ENCODE peak calls at places on chromosome X, in four cellular contexts. One of them, this sample, is unnamed.

GRCh38 chrX:48972214-48973164 is 845 bp upstream of the KCND1 start:
- DNase-seq in lower lobe of right lung: no peak
- DNase-seq in HCT116: peak; percentile 10
- DNase-seq in H1: no peak
- DNase-seq in this sample: no peak

GRCh38 chrX:10054396-10054795 is 87.2 kb downstream of the CLDN34 start:
- DNase-seq in HCT116: no peak
- DNase-seq in H1: no peak
- DNase-seq in lower lobe of right lung: peak; percentile 66
- DNase-seq in this sample: no peak

GRCh38 chrX:70455366-70456202 is 10.9 kb downstream of the DLG3 start:
- DNase-seq in HCT116: no peak
- DNase-seq in lower lobe of right lung: no peak
- DNase-seq in H1: no peak
- DNase-seq in this sample: no peak

GRCh38 chrX:18674417-18674787 is 2.5 kb upstream of the RS1 start:
- DNase-seq in lower lobe of right lung: peak; percentile 57
- DNase-seq in H1: no peak
- DNase-seq in HCT116: no peak
- DNase-seq in this sample: no peak

GRCh38 chrX:71533850-71534515 is 1.1 kb downstream of the OGT start:
- DNase-seq in HCT116: no peak
- DNase-seq in H1: no peak
- DNase-seq in lower lobe of right lung: peak; percentile 45
- DNase-seq in this sample: no peak

GRCh38 chrX:118802857-118803256 is 20.8 kb upstream of the ZCCHC12 start:
- DNase-seq in lower lobe of right lung: no peak
- DNase-seq in HCT116: no peak
- DNase-seq in H1: no peak
- DNase-seq in this sample: no peak

GRCh38 chrX:32673193-32673592 is 538.2 kb downstream of the DMD start:
- DNase-seq in H1: no peak
- DNase-seq in lower lobe of right lung: no peak
- DNase-seq in HCT116: no peak
- DNase-seq in this sample: peak; percentile 0

GRCh38 chrX:151754042-151754419 is 19.5 kb downstream of the CNGA2 start:
- DNase-seq in lower lobe of right lung: no peak
- DNase-seq in HCT116: peak; percentile 10
- DNase-seq in H1: no peak
- DNase-seq in this sample: peak; percentile 69

GRCh38 chrX:13257223-13258051 is 62.4 kb downstream of the ATXN3L start:
- DNase-seq in HCT116: no peak
- DNase-seq in H1: no peak
- DNase-seq in lower lobe of right lung: no peak
- DNase-seq in this sample: no peak

GRCh38 chrX:24306430-24306829 is 7.4 kb downstream of the SUPT20HL2 start:
- DNase-seq in H1: no peak
- DNase-seq in lower lobe of right lung: no peak
- DNase-seq in HCT116: no peak
- DNase-seq in this sample: no peak

GRCh38 chrX:118807151-118808017 is 16.2 kb upstream of the ZCCHC12 start:
- DNase-seq in HCT116: peak; percentile 15
- DNase-seq in lower lobe of right lung: no peak
- DNase-seq in H1: no peak
- DNase-seq in this sample: no peak

GRCh38 chrX:65463550-65463949 is 71.0 kb downstream of the LAS1L start:
- DNase-seq in lower lobe of right lung: no peak
- DNase-seq in HCT116: no peak
- DNase-seq in H1: peak; percentile 47
- DNase-seq in this sample: no peak

GRCh38 chrX:99301990-99302389 is 1108.1 kb downstream of the PCDH19 start:
- DNase-seq in HCT116: no peak
- DNase-seq in H1: no peak
- DNase-seq in lower lobe of right lung: no peak
- DNase-seq in this sample: no peak

GRCh38 chrX:11381464-11381863 is 88.3 kb downstream of the AMELX start:
- DNase-seq in lower lobe of right lung: no peak
- DNase-seq in H1: no peak
- DNase-seq in HCT116: peak; percentile 24
- DNase-seq in this sample: peak; percentile 17

GRCh38 chrX:130082244-130083106 is 27.8 kb downstream of the ELF4 start:
- DNase-seq in lower lobe of right lung: peak; percentile 73
- DNase-seq in H1: no peak
- DNase-seq in HCT116: no peak
- DNase-seq in this sample: no peak

GRCh38 chrX:140505421-140506337 is 810 bp upstream of the SOX3 start:
- DNase-seq in lower lobe of right lung: no peak
- DNase-seq in H1: no peak
- DNase-seq in HCT116: no peak
- DNase-seq in this sample: no peak

GRCh38 chrX:50609796-50610195 is 139.2 kb upstream of the DGKK start:
- DNase-seq in lower lobe of right lung: no peak
- DNase-seq in H1: no peak
- DNase-seq in HCT116: no peak
- DNase-seq in this sample: no peak

GRCh38 chrX:20388594-20388993 is 121.9 kb upstream of the RPS6KA3 start:
- DNase-seq in lower lobe of right lung: no peak
- DNase-seq in HCT116: no peak
- DNase-seq in H1: no peak
- DNase-seq in this sample: no peak

GRCh38 chrX:20399728-20400414 is 133.2 kb upstream of the RPS6KA3 start:
- DNase-seq in H1: no peak
- DNase-seq in HCT116: no peak
- DNase-seq in lower lobe of right lung: no peak
- DNase-seq in this sample: no peak

GRCh38 chrX:20397587-20397986 is 130.9 kb upstream of the RPS6KA3 start:
- DNase-seq in H1: no peak
- DNase-seq in lower lobe of right lung: no peak
- DNase-seq in HCT116: no peak
- DNase-seq in this sample: no peak

DNA sequence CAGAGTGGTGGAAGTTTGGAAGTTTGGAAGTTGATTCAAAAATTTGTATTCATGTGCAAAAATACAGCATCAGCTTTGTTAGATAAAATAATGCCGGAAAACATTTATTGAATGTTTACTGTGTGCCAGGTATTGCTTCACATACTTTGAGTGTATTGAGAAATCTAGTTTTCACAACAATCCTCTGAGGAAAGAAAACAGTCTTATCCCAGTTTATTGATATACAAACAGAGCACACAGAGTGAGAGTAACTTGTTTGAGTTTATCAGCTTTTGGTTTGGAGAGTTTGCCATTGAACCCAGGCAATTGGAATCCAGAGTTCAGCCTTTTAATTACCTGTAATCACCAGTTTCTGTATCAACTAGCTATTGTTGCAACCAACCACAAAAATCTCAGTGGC is 127.2 kb upstream of the RPS6KA3 start:
- DNase-seq in lower lobe of right lung: no peak
- DNase-seq in H1: no peak
- DNase-seq in HCT116: no peak
- DNase-seq in this sample: no peak
- H3K27ac ChIP-seq in lower lobe of right lung: no peak overlapping the region
- H3K27ac ChIP-seq in H1: no peak overlapping the region
- H3K27ac ChIP-seq in HCT116: no peak overlapping the region
- H3K27ac ChIP-seq in this sample: no peak overlapping the region

DNA sequence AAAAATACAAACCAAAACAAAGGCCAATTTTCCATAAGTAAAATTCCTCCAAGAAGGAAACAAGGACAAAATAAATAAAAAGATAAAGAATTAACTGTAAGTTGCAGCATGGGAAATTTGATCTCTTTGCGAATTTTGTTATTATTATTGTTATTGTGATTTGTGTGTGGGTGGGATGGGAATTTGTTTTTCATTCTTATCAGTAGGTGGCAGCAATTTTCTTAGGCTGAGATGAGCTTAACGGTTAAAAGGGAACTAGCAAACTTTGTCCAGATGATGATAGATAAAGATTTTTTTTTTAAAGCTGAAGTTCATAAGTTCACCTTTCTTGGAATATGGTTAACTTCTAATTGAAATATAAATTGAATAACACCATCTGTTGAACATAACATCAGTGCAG is 83.2 kb upstream of the IL1RAPL2 start:
- DNase-seq in lower lobe of right lung: no peak
- DNase-seq in H1: no peak
- DNase-seq in HCT116: no peak
- DNase-seq in this sample: no peak
- TF ChIP-seq CTCF in lower lobe of right lung: no peak
- TF ChIP-seq CTCF in H1: peak; percentile 21
- TF ChIP-seq CTCF in HCT116: peak; percentile 15
- TF ChIP-seq CTCF in this sample: no peak

DNA sequence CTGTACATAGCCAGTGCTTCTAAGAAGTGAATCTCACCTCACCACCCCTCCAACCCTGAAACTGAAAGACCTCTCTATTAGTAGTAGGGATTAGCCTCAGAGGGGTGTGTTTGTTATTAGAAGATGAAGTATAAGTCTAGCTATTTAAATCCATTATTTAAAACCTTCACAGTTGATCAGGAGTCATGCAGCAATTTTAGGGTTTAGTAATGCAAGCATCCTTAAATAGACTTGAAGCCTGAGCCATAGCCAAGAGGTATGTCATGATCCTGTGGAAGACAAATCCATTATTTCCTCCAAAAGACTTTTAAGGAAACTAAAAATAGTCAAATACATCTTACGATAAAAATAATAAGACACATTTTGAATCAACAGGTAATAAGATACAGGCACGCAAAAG is 67.8 kb downstream of the LUZP4 start:
- DNase-seq in lower lobe of right lung: no peak
- DNase-seq in H1: no peak
- DNase-seq in HCT116: no peak
- DNase-seq in this sample: no peak
- H3K27ac ChIP-seq in lower lobe of right lung: peak overlapping the region; percentile 67
- H3K27ac ChIP-seq in H1: no peak overlapping the region
- H3K27ac ChIP-seq in HCT116: no peak overlapping the region
- H3K27ac ChIP-seq in this sample: no peak overlapping the region

GRCh38 chrX:427812-428725 is 41.4 kb upstream of the PPP2R3B start:
- DNase-seq in H1: peak; percentile 54
- DNase-seq in HCT116: no peak
- DNase-seq in lower lobe of right lung: peak; percentile 41
- DNase-seq in this sample: no peak
- TF ChIP-seq CTCF in H1: peak; percentile 62
- TF ChIP-seq CTCF in HCT116: no peak
- TF ChIP-seq CTCF in lower lobe of right lung: no peak
- TF ChIP-seq CTCF in this sample: no peak

DNA sequence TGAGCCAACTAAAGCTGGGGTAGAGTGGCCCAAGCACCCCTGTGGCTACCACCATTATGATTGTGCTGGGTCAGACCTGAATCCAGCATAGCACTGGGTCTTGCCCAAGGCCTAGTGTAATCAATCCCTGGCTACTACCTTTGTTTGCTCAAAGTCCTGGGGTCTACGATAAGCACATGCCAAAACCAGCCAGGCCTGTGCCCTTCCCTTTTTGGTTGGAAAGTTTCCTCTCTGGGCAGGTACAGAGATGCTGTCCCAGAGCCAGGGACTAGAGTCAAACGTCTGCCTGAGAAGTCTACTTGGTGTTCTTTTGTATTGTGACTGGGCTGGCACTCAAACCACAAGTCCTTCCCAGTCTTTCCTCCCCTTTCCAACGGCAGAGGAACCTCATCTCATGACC is 371.5 kb upstream of the MAGEC2 start:
- DNase-seq in H1: no peak
- DNase-seq in HCT116: no peak
- DNase-seq in lower lobe of right lung: no peak
- DNase-seq in this sample: no peak
- H3K27ac ChIP-seq in H1: no peak overlapping the region
- H3K27ac ChIP-seq in HCT116: no peak overlapping the region
- H3K27ac ChIP-seq in lower lobe of right lung: no peak overlapping the region
- H3K27ac ChIP-seq in this sample: no peak overlapping the region

DNA sequence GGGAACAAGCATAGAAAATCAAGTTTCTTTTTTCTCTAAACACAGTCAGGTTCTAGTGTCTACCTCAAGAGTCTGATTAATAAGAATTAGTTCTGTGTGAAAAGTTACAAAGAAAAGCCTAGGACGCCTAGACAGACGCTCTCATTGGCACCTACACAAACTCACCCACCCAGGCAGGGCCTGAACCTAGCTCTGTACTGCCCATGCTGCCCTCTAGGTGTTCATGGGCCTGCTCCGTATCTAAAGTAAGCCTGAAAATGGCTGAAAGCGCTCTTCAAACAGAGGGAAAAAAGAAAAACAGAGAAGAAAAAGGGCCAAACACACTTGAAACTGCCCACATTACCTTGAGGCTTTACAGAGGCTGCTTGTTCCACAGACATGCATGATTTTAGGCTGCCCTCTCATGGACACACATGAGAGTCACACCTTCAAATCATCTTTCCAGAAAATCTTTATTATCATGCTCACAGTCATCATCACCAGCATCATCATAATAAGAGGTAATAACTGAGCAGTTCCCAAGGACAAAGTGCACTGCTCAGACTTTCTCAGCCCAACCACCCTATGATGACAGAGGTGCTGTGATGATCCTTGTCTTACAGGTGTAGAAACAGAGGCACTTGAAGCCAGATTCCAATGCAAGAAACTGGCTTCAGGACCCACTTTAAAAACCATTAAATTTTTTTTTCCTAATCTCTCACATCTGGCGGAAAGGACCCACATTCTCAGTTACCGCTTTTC is 49.6 kb downstream of the MAP7D2 start:
- DNase-seq in lower lobe of right lung: no peak
- DNase-seq in HCT116: peak; percentile 38
- DNase-seq in H1: no peak
- DNase-seq in this sample: peak; percentile 24
- TF ChIP-seq CTCF in lower lobe of right lung: peak; percentile 29
- TF ChIP-seq CTCF in HCT116: peak; percentile 69
- TF ChIP-seq CTCF in H1: peak; percentile 53
- TF ChIP-seq CTCF in this sample: peak; percentile 50

DNA sequence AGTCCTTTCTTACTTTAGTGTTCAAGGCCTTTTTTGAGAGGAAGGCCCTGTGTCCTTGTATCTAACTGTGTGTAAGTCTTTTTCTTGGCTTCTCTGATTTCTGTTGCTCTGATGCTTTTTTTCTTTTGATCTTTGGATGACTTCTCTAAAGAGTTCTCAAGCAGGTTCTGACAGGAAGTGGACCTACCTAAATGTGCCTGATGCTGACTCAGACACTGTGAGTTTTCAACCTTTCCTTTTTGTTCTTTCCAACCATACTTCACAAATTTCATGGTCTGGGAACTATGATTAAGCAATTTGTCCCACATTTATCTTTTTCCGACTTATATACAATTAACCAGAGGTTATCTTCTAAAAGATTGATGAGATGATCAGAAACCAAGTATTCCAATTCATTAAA is 96.5 kb downstream of the SYTL5 start:
- DNase-seq in H1: no peak
- DNase-seq in HCT116: no peak
- DNase-seq in lower lobe of right lung: no peak
- DNase-seq in this sample: no peak
- H3K27ac ChIP-seq in H1: no peak overlapping the region
- H3K27ac ChIP-seq in HCT116: no peak overlapping the region
- H3K27ac ChIP-seq in lower lobe of right lung: no peak overlapping the region
- H3K27ac ChIP-seq in this sample: no peak overlapping the region

GRCh38 chrX:132071260-132071659 is 48.2 kb downstream of the STK26 start:
- DNase-seq in H1: no peak
- DNase-seq in lower lobe of right lung: no peak
- DNase-seq in HCT116: no peak
- DNase-seq in this sample: peak; percentile 6
- TF ChIP-seq CTCF in H1: peak; percentile 9
- TF ChIP-seq CTCF in lower lobe of right lung: peak; percentile 13
- TF ChIP-seq CTCF in HCT116: peak; percentile 10
- TF ChIP-seq CTCF in this sample: no peak